ENCODE peak calls at places on chromosomes 4 and X, in seven cellular contexts. Y is heart left ventricle; O is NCI-H1092 treated with DMSO at 0.1 percent for 48 hours; C is memory B cell; S is fibroblast of lung; L is stimulated activated CD4-positive, alpha-beta T cell treated with anti-CD3 and anti-CD28 coated beads, Interleukin-1b, Interleukin-23, amount 100 ng/mL, for 1 hour; K is occipital lobe. U is an unnamed sample.

GRCh38 chrX:85108165-85108564 is 104.5 kb downstream of the APOOL start:
- DNase-seq in Y (no peak), O (no peak), C (no peak), S (no peak), L (no peak), K (no peak), U (no peak)

GRCh38 chrX:147846676-147847075 is 65.0 kb upstream of the FMR1 start:
- DNase-seq in Y (no peak), O (no peak), C (no peak), S (no peak), L (no peak), K (no peak), U (no peak)

GRCh38 chr4:115972967-115973366 is 859.5 kb upstream of the NDST4 start:
- DNase-seq in Y (no peak), O (no peak), C (no peak), S (no peak), L (no peak), K (no peak), U (no peak)

GRCh38 chrX:134460005-134460860 is at the start of gene HPRT1:
- DNase-seq in Y (peak), O (peak), C (peak), S (peak), L (peak), K (peak), U (peak)

GRCh38 chr4:7399433-7400234 is 35.1 kb downstream of the PSAPL1 start:
- DNase-seq in Y (no peak), O (no peak), C (no peak), S (no peak), L (no peak), K (no peak), U (peak)

GRCh38 chr4:173522160-173522873 is 7.7 kb downstream of the HAND2 start:
- DNase-seq in Y (peak), O (peak), C (peak), S (peak), L (no peak), K (no peak), U (peak)

GRCh38 chrX:119181491-119181890 is 53.9 kb upstream of the KIAA1210 start:
- DNase-seq in Y (no peak), O (no peak), C (no peak), S (no peak), L (no peak), K (no peak), U (no peak)

GRCh38 chr4:170139764-170140163 is 50.0 kb upstream of the AADAT start:
- DNase-seq in Y (no peak), O (no peak), C (no peak), S (peak), L (no peak), K (no peak), U (no peak)

GRCh38 chrX:50838820-50839600 is 25.0 kb upstream of the SHROOM4 start:
- DNase-seq in Y (peak), O (no peak), C (no peak), S (peak), L (no peak), K (no peak), U (no peak)

GRCh38 chr4:6746721-6747689 is 31.0 kb downstream of the BLOC1S4 start:
- DNase-seq in Y (peak), O (peak), C (no peak), S (no peak), L (no peak), K (no peak), U (no peak)

GRCh38 chr4:48250343-48250742 is 19.3 kb downstream of the TEC start:
- DNase-seq in Y (no peak), O (no peak), C (no peak), S (no peak), L (no peak), K (no peak), U (no peak)

GRCh38 chr4:64713256-64713840 is 304.1 kb upstream of the TECRL start:
- DNase-seq in Y (no peak), O (peak), C (no peak), S (peak), L (no peak), K (no peak), U (no peak)

GRCh38 chrX:136176399-136176825 is 29.1 kb downstream of the FHL1 start:
- DNase-seq in Y (no peak), O (no peak), C (no peak), S (peak), L (no peak), K (no peak), U (peak)

GRCh38 chr4:156958276-156959074 is 13.1 kb downstream of the PDGFC start:
- DNase-seq in Y (no peak), O (no peak), C (no peak), S (peak), L (no peak), K (no peak), U (no peak)

GRCh38 chr4:155529197-155529596 is 137.5 kb upstream of the GUCY1A1 start:
- DNase-seq in Y (no peak), O (no peak), C (no peak), S (peak), L (no peak), K (no peak), U (no peak)

GRCh38 chr4:5686338-5686737 is 22.0 kb downstream of the EVC2 start:
- DNase-seq in Y (no peak), O (no peak), C (no peak), S (no peak), L (no peak), K (no peak), U (no peak)

GRCh38 chr4:76806757-76807156 is 91.2 kb downstream of the SOWAHB start:
- DNase-seq in Y (no peak), O (no peak), C (no peak), S (no peak), L (no peak), K (no peak), U (no peak)

GRCh38 chr4:74376888-74377483 is 12.0 kb downstream of the EREG start:
- DNase-seq in Y (no peak), O (peak), C (no peak), S (peak), L (no peak), K (no peak), U (no peak)